ENCODE peak calls at places on chromosomes 11 and 22, in four cellular contexts. Y is AG04450; O is H1; G is naive thymus-derived CD8-positive, alpha-beta T cell. M is an unnamed sample.

GRCh38 chr11:119468511-119468910 is 45.5 kb upstream of the THY1 start:
- DNase-seq in Y (no peak), O (no peak), G (no peak), M (no peak)

GRCh38 chr22:42622061-42622710 is 7.5 kb upstream of the POLDIP3 start:
- DNase-seq in Y (no peak), O (no peak), G (peak), M (no peak)

GRCh38 chr11:45157247-45158209 is 11.1 kb downstream of the PRDM11 start:
- DNase-seq in Y (no peak), O (no peak), G (no peak), M (no peak)

GRCh38 chr11:86101493-86101892 is 32.6 kb upstream of the PICALM start:
- DNase-seq in Y (no peak), O (no peak), G (no peak), M (no peak)

GRCh38 chr22:47781427-47782111 is 1019.1 kb downstream of the TBC1D22A start:
- DNase-seq in Y (no peak), O (no peak), G (no peak), M (no peak)

GRCh38 chr11:33444835-33445594 is 187.8 kb downstream of the HIPK3 start:
- DNase-seq in Y (no peak), O (no peak), G (no peak), M (no peak)

GRCh38 chr22:23700706-23701105 is 9.9 kb downstream of the RGL4 start:
- DNase-seq in Y (no peak), O (no peak), G (no peak), M (no peak)

GRCh38 chr11:795638-796564 is 2.2 kb downstream of the SLC25A22 start:
- DNase-seq in Y (peak), O (no peak), G (peak), M (peak)

GRCh38 chr22:27668828-27669797 is 132.4 kb downstream of the MN1 start:
- DNase-seq in Y (no peak), O (no peak), G (no peak), M (no peak)

GRCh38 chr11:112025682-112026081 is 474 bp downstream of the DLAT start:
- DNase-seq in Y (no peak), O (no peak), G (no peak), M (no peak)

GRCh38 chr11:69394234-69394891 is 87.1 kb upstream of the LINC01488 start:
- DNase-seq in Y (no peak), O (no peak), G (no peak), M (no peak)

GRCh38 chr11:63512816-63513215 is 6.9 kb downstream of the LGALS12 start:
- DNase-seq in Y (no peak), O (no peak), G (no peak), M (no peak)

GRCh38 chr11:111602865-111603632 is 800 bp downstream of the SIK2 start:
- DNase-seq in Y (no peak), O (no peak), G (peak), M (no peak)

GRCh38 chr22:24244144-24244787 is 616 bp downstream of the GGT5 start:
- DNase-seq in Y (no peak), O (no peak), G (no peak), M (no peak)

GRCh38 chr11:11414996-11415395 is 61.9 kb upstream of the CSNK2A3 start:
- DNase-seq in Y (no peak), O (no peak), G (no peak), M (no peak)

GRCh38 chr11:120771551-120772060 is 252.3 kb upstream of the TBCEL start:
- DNase-seq in Y (no peak), O (peak), G (no peak), M (no peak)